ENCODE peak calls at places on chromosome 15, in four cellular contexts. One of them, this sample, is unnamed.

GRCh38 chr15:74781673-74782595 is at the start of gene CSK:
- DNase-seq in M059J: peak; percentile 61
- DNase-seq in HCEC 1CT: peak; percentile 69
- DNase-seq in NCI-H748 treated with DMSO at 0.1 percent for 48 hours: no peak
- DNase-seq in this sample: no peak

GRCh38 chr15:77002436-77002835 is 7.5 kb downstream of the PSTPIP1 start:
- DNase-seq in NCI-H748 treated with DMSO at 0.1 percent for 48 hours: no peak
- DNase-seq in M059J: no peak
- DNase-seq in HCEC 1CT: no peak
- DNase-seq in this sample: no peak

GRCh38 chr15:39784125-39784524 is 1.5 kb upstream of the FSIP1 start:
- DNase-seq in NCI-H748 treated with DMSO at 0.1 percent for 48 hours: no peak
- DNase-seq in HCEC 1CT: peak; percentile 42
- DNase-seq in M059J: peak; percentile 64
- DNase-seq in this sample: no peak

GRCh38 chr15:63332367-63333078 is 49.1 kb downstream of the CA12 start:
- DNase-seq in NCI-H748 treated with DMSO at 0.1 percent for 48 hours: no peak
- DNase-seq in HCEC 1CT: peak; percentile 92
- DNase-seq in M059J: peak; percentile 89
- DNase-seq in this sample: no peak

GRCh38 chr15:93203036-93203435 is 114.0 kb upstream of the RGMA start:
- DNase-seq in NCI-H748 treated with DMSO at 0.1 percent for 48 hours: no peak
- DNase-seq in HCEC 1CT: no peak
- DNase-seq in M059J: no peak
- DNase-seq in this sample: no peak

GRCh38 chr15:70435369-70435768 is 328.0 kb downstream of the UACA start:
- DNase-seq in HCEC 1CT: no peak
- DNase-seq in NCI-H748 treated with DMSO at 0.1 percent for 48 hours: no peak
- DNase-seq in M059J: no peak
- DNase-seq in this sample: no peak

GRCh38 chr15:57118013-57118799 is 199.8 kb downstream of the TCF12 start:
- DNase-seq in M059J: peak; percentile 65
- DNase-seq in NCI-H748 treated with DMSO at 0.1 percent for 48 hours: no peak
- DNase-seq in HCEC 1CT: peak; percentile 20
- DNase-seq in this sample: no peak

GRCh38 chr15:38873151-38873550 is 308.5 kb upstream of the RASGRP1 start:
- DNase-seq in HCEC 1CT: no peak
- DNase-seq in NCI-H748 treated with DMSO at 0.1 percent for 48 hours: no peak
- DNase-seq in M059J: peak; percentile 15
- DNase-seq in this sample: no peak

GRCh38 chr15:99384992-99385669 is 133.8 kb downstream of the LRRC28 start:
- DNase-seq in NCI-H748 treated with DMSO at 0.1 percent for 48 hours: no peak
- DNase-seq in M059J: peak; percentile 70
- DNase-seq in HCEC 1CT: no peak
- DNase-seq in this sample: no peak